ENCODE peak calls at places on chromosome 16, in ten cellular contexts. P is head of caudate nucleus; I is mucosa of gallbladder; V is fibroblast of mammary gland; O is HT-29; L is activated naive CD4-positive, alpha-beta T cell treated with Interleukin-2 at 50 U/mL for 16 hours; N is T1000; K is brain pericyte; Q is activated T-cell treated with anti-CD3 and anti-CD28 coated beads, Interleukin-2, amount 50 U/mL, for 72 hours; H is iPS DF 6.9. M is an unnamed sample.

GRCh38 chr16:60929-61878 is 7.6 kb downstream of the SNRNP25 start:
- DNase-seq in P (no peak), I (no peak), V (no peak), O (no peak), L (no peak), N (no peak), K (no peak), Q (no peak), H (no peak), M (no peak)

GRCh38 chr16:4976079-4976478 is 17.9 kb downstream of the SEC14L5 start:
- DNase-seq in P (no peak), I (no peak), V (no peak), O (no peak), L (no peak), N (no peak), K (no peak), Q (no peak), H (no peak), M (no peak)

GRCh38 chr16:50121278-50121677 is 31.8 kb upstream of the TENT4B start:
- DNase-seq in P (no peak), I (no peak), V (no peak), O (no peak), L (no peak), N (no peak), K (no peak), Q (peak), H (no peak), M (no peak)

GRCh38 chr16:12988071-12988470 is 86.7 kb downstream of the SHISA9 start:
- DNase-seq in P (no peak), I (no peak), V (no peak), O (no peak), L (no peak), N (no peak), K (no peak), Q (no peak), H (no peak), M (no peak)

GRCh38 chr16:17222756-17223411 is 247.9 kb downstream of the XYLT1 start:
- DNase-seq in P (peak), I (peak), V (no peak), O (no peak), L (no peak), N (no peak), K (no peak), Q (no peak), H (no peak), M (peak)

GRCh38 chr16:2527071-2527783 is 4.0 kb downstream of the CEMP1 start:
- DNase-seq in P (no peak), I (no peak), V (no peak), O (no peak), L (no peak), N (no peak), K (no peak), Q (no peak), H (no peak), M (no peak)

GRCh38 chr16:79895917-79896203 is 295.3 kb upstream of the MAF start:
- DNase-seq in P (no peak), I (no peak), V (no peak), O (no peak), L (no peak), N (no peak), K (no peak), Q (no peak), H (no peak), M (no peak)

GRCh38 chr16:85356157-85356556 is 243.9 kb upstream of the CIBAR2 start:
- DNase-seq in P (no peak), I (no peak), V (no peak), O (no peak), L (no peak), N (no peak), K (no peak), Q (no peak), H (no peak), M (no peak)

GRCh38 chr16:4913774-4914525 is 23.0 kb downstream of the PPL start:
- DNase-seq in P (no peak), I (no peak), V (no peak), O (no peak), L (no peak), N (no peak), K (no peak), Q (no peak), H (no peak), M (no peak)

GRCh38 chr16:52953215-52953614 is 99.5 kb downstream of the CHD9NB start:
- DNase-seq in P (no peak), I (no peak), V (no peak), O (no peak), L (no peak), N (no peak), K (no peak), Q (no peak), H (no peak), M (no peak)

GRCh38 chr16:27273670-27274522 is 5.3 kb upstream of the NSMCE1 start:
- DNase-seq in P (no peak), I (peak), V (peak), O (peak), L (peak), N (peak), K (no peak), Q (peak), H (no peak), M (peak)

GRCh38 chr16:30472328-30472942 is at the start of gene ITGAL:
- DNase-seq in P (no peak), I (peak), V (no peak), O (no peak), L (peak), N (no peak), K (no peak), Q (peak), H (no peak), M (no peak)

GRCh38 chr16:55559233-55559632 is 7.3 kb upstream of the CAPNS2 start:
- DNase-seq in P (no peak), I (no peak), V (peak), O (no peak), L (no peak), N (no peak), K (no peak), Q (no peak), H (no peak), M (peak)